ENCODE peak calls at places on chromosomes 3 and 15, in six cellular contexts. X is hepatocyte, V is pancreas, B is astrocyte of the spinal cord, H is MM.1S, C is lower lobe of right lung. S is an unnamed sample.

GRCh38 chr3:177810162-177810623 is 612.9 kb upstream of the TBL1XR1 start:
- DNase-seq in X (peak; percentile 43), V (no peak), B (peak; percentile 71), H (no peak), C (no peak), S (peak; percentile 97)

GRCh38 chr3:65888980-65889706 is 149.6 kb downstream of the MAGI1 start:
- DNase-seq in X (peak; percentile 21), V (no peak), B (peak; percentile 97), H (peak; percentile 56), C (no peak), S (peak; percentile 97)

GRCh38 chr3:123244128-123244527 is 42.4 kb downstream of the SEC22A start:
- DNase-seq in X (peak; percentile 10), V (no peak), B (no peak), H (no peak), C (no peak), S (no peak)

GRCh38 chr3:153221748-153222162 is 59.7 kb downstream of the RAP2B start:
- DNase-seq in X (peak; percentile 77), V (no peak), B (peak; percentile 97), H (peak; percentile 98), C (peak; percentile 60), S (peak; percentile 99)

GRCh38 chr15:83014205-83014653 is 2.8 kb upstream of the C15orf40 start:
- DNase-seq in X (no peak), V (no peak), B (no peak), H (no peak), C (no peak), S (no peak)

GRCh38 chr15:65666257-65666656 is 44.5 kb downstream of the SLC24A1 start:
- DNase-seq in X (no peak), V (no peak), B (peak; percentile 63), H (no peak), C (no peak), S (peak; percentile 77)

GRCh38 chr3:139534444-139534812 is 5.1 kb downstream of the RBP1 start:
- DNase-seq in X (no peak), V (no peak), B (peak; percentile 98), H (no peak), C (no peak), S (peak; percentile 96)

GRCh38 chr3:117537949-117538348 is 828.4 kb downstream of the TUSC7 start:
- DNase-seq in X (no peak), V (no peak), B (no peak), H (no peak), C (no peak), S (no peak)

GRCh38 chr15:35329521-35329921 is 216.4 kb downstream of the DPH6 start:
- DNase-seq in X (no peak), V (no peak), B (peak; percentile 15), H (no peak), C (no peak), S (peak; percentile 88)

GRCh38 chr3:48558446-48559134 is 2.0 kb upstream of the PFKFB4 start:
- DNase-seq in X (no peak), V (no peak), B (no peak), H (no peak), C (peak; percentile 89), S (no peak)

GRCh38 chr3:48561045-48561736 is 2.4 kb downstream of the UCN2 start:
- DNase-seq in X (peak; percentile 71), V (peak; percentile 74), B (peak; percentile 69), H (peak; percentile 19), C (peak; percentile 81), S (peak; percentile 81)

GRCh38 chr3:48562367-48563095 is 1.1 kb downstream of the UCN2 start:
- DNase-seq in X (no peak), V (peak; percentile 60), B (no peak), H (no peak), C (no peak), S (no peak)

GRCh38 chr3:48563382-48563918 is at the start of gene UCN2:
- DNase-seq in X (no peak), V (peak; percentile 46), B (peak; percentile 62), H (no peak), C (no peak), S (peak; percentile 87)

GRCh38 chr3:48560648-48561018 is 2.9 kb downstream of the UCN2 start:
- DNase-seq in X (no peak), V (no peak), B (no peak), H (no peak), C (no peak), S (no peak)
- H3K4me3 ChIP-seq in X (no peak overlapping the region), V (no peak overlapping the region), B (peak overlapping the region; percentile 29), H (no peak overlapping the region), C (peak overlapping the region; percentile 40), S (peak overlapping the region; percentile 42)

DNA sequence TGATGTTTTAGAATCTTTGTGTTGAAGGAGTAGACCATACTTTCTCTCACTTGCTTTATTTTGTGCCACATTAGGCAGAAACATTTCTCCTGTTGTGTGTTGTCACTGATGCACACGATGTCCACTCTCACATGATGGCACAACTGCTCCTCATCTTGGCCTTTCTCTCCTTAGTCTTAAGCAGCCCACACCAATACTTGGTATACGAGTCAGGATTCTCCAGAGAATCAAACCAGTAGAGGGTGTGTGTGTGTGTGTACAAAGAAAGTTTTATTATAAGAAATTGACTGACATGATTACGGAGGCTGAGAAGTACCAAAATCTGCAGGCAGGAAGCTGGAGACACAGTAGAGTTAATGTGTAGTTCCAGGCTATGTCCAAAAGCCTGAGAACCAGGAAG is 187.1 kb downstream of the ALCAM start:
- DNase-seq in X (no peak), V (no peak), B (no peak), H (no peak), C (no peak), S (no peak)
- TF ChIP-seq CTCF in X (no peak), V (no peak), B (no peak), H (no peak), C (no peak), S (no peak)

DNA sequence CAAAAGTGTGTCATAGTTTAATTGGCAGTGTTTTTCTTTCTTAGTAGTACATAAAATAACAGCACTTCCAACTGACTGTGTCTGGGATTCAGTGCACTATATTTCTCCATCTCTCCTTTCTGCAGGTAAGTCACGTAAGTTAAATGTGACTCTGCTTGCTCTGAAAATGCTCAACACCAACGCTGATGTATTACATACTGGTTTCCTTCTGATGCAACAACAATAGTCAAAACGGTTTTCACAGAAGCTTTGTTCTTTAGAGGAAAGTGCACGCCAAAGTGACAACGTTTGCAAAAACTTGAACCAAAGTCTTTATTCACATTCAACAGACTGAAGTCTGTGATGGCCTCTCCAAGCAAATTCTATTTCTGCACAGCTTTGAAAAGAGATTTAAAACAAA is 707.1 kb upstream of the CFAP20DC start:
- DNase-seq in X (no peak), V (no peak), B (no peak), H (no peak), C (no peak), S (no peak)
- H3K4me3 ChIP-seq in X (no peak overlapping the region), V (no peak overlapping the region), B (no peak overlapping the region), H (no peak overlapping the region), C (no peak overlapping the region), S (no peak overlapping the region)

DNA sequence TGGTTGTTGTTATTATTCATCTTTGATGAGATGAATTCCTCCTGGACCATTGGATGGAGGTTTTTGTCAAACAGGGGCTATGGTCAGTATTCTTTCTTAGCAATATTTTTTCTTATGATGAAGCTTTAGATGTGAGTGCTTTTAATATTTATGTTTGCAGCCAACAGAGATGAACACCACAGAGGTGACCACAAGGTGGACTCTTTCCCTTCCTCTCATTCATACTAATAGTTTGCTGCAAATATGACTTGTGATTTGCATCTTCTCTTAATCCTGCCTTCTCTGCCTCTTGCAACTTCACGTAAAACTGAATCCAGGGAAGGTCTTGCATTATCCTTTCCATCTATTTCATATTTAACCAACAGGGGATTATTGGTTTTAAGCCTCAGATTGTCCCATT is 473.1 kb upstream of the UBE2E2 start:
- DNase-seq in X (peak; percentile 8), V (no peak), B (no peak), H (peak; percentile 35), C (no peak), S (peak; percentile 33)
- TF ChIP-seq CTCF in X (peak; percentile 44), V (no peak), B (peak; percentile 39), H (peak; percentile 42), C (no peak), S (peak; percentile 38)

DNA sequence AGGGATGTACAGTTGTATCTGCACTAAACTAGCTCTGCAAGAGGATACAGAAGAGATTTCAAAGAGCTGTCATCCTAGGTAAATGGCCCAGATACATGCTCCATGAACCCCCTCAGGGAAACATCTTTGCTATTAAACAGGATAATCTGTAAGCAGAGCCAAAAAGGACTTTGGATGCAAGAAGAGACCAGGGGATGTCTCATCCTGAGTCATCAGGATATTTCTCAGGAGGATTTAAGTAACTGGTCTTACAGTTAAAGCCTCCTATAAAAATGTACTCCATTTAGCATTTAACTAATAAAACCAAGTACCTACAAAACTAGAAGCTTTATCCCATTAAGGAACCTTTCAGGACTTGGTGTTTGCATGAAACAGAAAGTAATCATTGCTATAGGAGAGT is 48.2 kb upstream of the PHLDB2 start:
- DNase-seq in X (peak; percentile 32), V (no peak), B (peak; percentile 88), H (no peak), C (no peak), S (peak; percentile 76)
- H3K4me3 ChIP-seq in X (no peak overlapping the region), V (no peak overlapping the region), B (no peak overlapping the region), H (no peak overlapping the region), C (no peak overlapping the region), S (no peak overlapping the region)

DNA sequence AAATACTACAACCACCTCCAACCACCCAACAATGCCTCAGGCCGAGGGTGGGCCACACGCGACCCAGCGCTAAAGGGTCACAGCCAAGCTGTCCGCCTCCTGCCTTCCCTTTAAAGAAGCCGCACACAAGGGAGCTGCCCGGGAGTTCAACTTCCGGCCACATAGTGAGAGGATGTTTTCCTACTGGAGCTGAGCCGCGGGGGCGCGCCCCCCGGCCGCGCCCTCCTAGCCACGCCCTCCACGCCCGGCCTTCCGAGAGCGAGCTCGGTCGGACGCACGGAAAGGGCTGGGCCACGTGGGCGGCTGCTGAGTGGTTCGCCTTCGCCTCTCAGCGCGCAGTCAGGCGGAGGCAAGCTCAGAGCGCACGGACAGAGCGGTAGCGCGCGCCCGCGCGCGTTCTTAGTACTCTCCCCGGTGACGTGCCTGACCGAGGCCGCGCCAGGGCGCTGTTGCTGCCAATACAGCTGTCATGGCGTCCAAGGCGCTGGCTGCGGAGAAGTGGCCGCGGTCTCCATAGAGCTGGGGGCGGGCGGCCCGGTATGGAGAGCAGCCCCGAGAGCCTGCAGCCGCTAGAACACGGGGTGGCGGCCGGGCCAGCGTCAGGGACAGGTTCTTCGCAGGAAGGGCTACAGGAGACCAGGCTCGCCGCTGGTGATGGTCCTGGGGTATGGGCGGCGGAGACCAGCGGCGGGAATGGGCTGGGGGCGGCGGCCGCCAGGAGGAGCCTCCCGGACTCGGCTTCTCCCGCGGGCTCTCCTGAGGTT is at the start of gene MINDY2:
- DNase-seq in X (peak; percentile 100), V (peak; percentile 99), B (peak; percentile 100), H (peak; percentile 99), C (peak; percentile 100), S (peak; percentile 99)
- TF ChIP-seq CTCF in X (peak; percentile 38), V (no peak), B (no peak), H (peak; percentile 39), C (peak; percentile 47), S (peak; percentile 39)

S was measured in choroid plexus epithelial cell.